ENCODE peak calls at places on chromosomes 4 and X, in eight cellular contexts. O is MM.1S, N is heart left ventricle, T is ovary, R is cardiac muscle cell, W is fibroblast of the aortic adventitia, I is kidney, M is colonic mucosa. P is an unnamed sample.
A peak's percentile ranks its signal among the peaks of the same experiment; 100 is the strongest.

GRCh38 chrX:17631647-17632046 is 105.6 kb upstream of the SCML1 start:
- DNase-seq in O (no peak), N (no peak), T (no peak), R (no peak), W (no peak), I (no peak), M (no peak), P (no peak)

GRCh38 chrX:34918856-34919255 is 23.7 kb upstream of the FAM47B start:
- DNase-seq in O (no peak), N (no peak), T (no peak), R (peak; percentile 74), W (peak; percentile 81), I (no peak), M (no peak), P (no peak)

GRCh38 chrX:136369377-136369776 is 68.6 kb downstream of the ADGRG4 start:
- DNase-seq in O (peak; percentile 70), N (no peak), T (no peak), R (no peak), W (no peak), I (no peak), M (no peak), P (peak; percentile 9)

GRCh38 chrX:18575744-18576143 is 96.2 kb downstream of the RS1 start:
- DNase-seq in O (no peak), N (no peak), T (no peak), R (no peak), W (no peak), I (no peak), M (no peak), P (no peak)

GRCh38 chr4:118173956-118174355 is 139.7 kb downstream of the NDST3 start:
- DNase-seq in O (no peak), N (no peak), T (no peak), R (no peak), W (peak; percentile 77), I (no peak), M (no peak), P (no peak)

GRCh38 chr4:108322497-108322896 is 153.8 kb upstream of the LEF1 start:
- DNase-seq in O (no peak), N (no peak), T (no peak), R (no peak), W (no peak), I (no peak), M (no peak), P (no peak)

GRCh38 chr4:38366451-38366850 is 297.5 kb upstream of the KLF3 start:
- DNase-seq in O (no peak), N (no peak), T (no peak), R (peak; percentile 3), W (peak; percentile 70), I (no peak), M (peak; percentile 42), P (peak; percentile 3)

GRCh38 chr4:175536852-175537453 is 275.1 kb downstream of the GPM6A start:
- DNase-seq in O (peak; percentile 71), N (no peak), T (no peak), R (peak; percentile 52), W (peak; percentile 87), I (no peak), M (no peak), P (peak; percentile 53)

GRCh38 chrX:45767021-45767491 is 566.4 kb upstream of the DIPK2B start:
- DNase-seq in O (no peak), N (no peak), T (no peak), R (no peak), W (peak; percentile 62), I (no peak), M (no peak), P (no peak)

GRCh38 chr4:6087669-6088068 is 69.4 kb upstream of the C4orf50 start:
- DNase-seq in O (no peak), N (no peak), T (no peak), R (peak; percentile 61), W (peak; percentile 2), I (no peak), M (no peak), P (peak; percentile 25)

GRCh38 chrX:107747596-107748161 is 27.9 kb downstream of the TSC22D3 start:
- DNase-seq in O (no peak), N (no peak), T (peak; percentile 34), R (peak; percentile 65), W (peak; percentile 59), I (no peak), M (no peak), P (no peak)

GRCh38 chr4:105145913-105146285 is 777 bp upstream of the TET2 start:
- DNase-seq in O (no peak), N (peak; percentile 59), T (no peak), R (peak; percentile 14), W (no peak), I (peak; percentile 81), M (peak; percentile 49), P (peak; percentile 46)

GRCh38 chr4:79147251-79147650 is 178.6 kb downstream of the NAA11 start:
- DNase-seq in O (no peak), N (no peak), T (no peak), R (no peak), W (no peak), I (no peak), M (no peak), P (no peak)

GRCh38 chrX:75781618-75782017 is 3.4 kb downstream of the MAGEE2 start:
- DNase-seq in O (no peak), N (no peak), T (no peak), R (no peak), W (no peak), I (peak; percentile 56), M (no peak), P (no peak)

GRCh38 chr4:125303821-125304220 is 10.9 kb upstream of the FAT4 start:
- DNase-seq in O (no peak), N (no peak), T (no peak), R (no peak), W (no peak), I (no peak), M (no peak), P (no peak)

GRCh38 chr4:35684755-35685154 is 559.6 kb downstream of the ARAP2 start:
- DNase-seq in O (no peak), N (no peak), T (no peak), R (no peak), W (no peak), I (no peak), M (no peak), P (no peak)

GRCh38 chr4:125421547-125421946 is 106.8 kb downstream of the FAT4 start:
- DNase-seq in O (no peak), N (no peak), T (no peak), R (no peak), W (peak; percentile 43), I (no peak), M (no peak), P (no peak)

GRCh38 chr4:16626945-16627344 is 271.5 kb downstream of the LDB2 start:
- DNase-seq in O (no peak), N (no peak), T (peak; percentile 27), R (no peak), W (peak; percentile 98), I (no peak), M (no peak), P (no peak)

DNA sequence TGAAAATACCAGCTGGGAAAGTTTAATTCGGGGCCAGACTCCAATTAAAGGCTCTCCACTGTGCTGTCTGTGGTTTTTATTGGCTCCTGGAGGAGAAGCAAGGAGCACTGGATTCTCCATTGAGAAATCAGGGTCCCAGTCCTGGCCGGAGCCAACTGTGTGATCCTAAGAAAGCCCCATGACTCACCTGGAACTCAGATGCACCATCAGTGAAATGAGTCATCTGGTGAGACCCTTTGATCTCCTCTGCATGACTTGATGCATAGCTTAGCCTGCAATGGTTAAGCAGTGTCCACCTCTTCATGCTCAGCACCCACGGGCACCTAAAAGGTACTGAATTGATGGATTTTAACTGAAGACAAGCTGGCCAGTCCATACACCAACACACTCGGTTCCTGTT is 119.2 kb upstream of the VCX3B start:
- DNase-seq in O (no peak), N (no peak), T (no peak), R (no peak), W (no peak), I (no peak), M (no peak), P (no peak)
- TF ChIP-seq CTCF in O (no peak), N (no peak), T (no peak), R (no peak), W (no peak), I (no peak), M (no peak), P (no peak)

GRCh38 chr4:18593297-18594002 is 571.9 kb upstream of the LCORL start:
- DNase-seq in O (peak; percentile 76), N (no peak), T (peak; percentile 28), R (peak; percentile 76), W (peak; percentile 84), I (no peak), M (peak; percentile 41), P (peak; percentile 72)
- H3K4me3 ChIP-seq in O (no peak overlapping the region), N (no peak overlapping the region), T (no peak overlapping the region), R (no peak overlapping the region), W (peak overlapping the region; percentile 52), I (no peak overlapping the region), M (no peak overlapping the region), P (no peak overlapping the region)

DNA sequence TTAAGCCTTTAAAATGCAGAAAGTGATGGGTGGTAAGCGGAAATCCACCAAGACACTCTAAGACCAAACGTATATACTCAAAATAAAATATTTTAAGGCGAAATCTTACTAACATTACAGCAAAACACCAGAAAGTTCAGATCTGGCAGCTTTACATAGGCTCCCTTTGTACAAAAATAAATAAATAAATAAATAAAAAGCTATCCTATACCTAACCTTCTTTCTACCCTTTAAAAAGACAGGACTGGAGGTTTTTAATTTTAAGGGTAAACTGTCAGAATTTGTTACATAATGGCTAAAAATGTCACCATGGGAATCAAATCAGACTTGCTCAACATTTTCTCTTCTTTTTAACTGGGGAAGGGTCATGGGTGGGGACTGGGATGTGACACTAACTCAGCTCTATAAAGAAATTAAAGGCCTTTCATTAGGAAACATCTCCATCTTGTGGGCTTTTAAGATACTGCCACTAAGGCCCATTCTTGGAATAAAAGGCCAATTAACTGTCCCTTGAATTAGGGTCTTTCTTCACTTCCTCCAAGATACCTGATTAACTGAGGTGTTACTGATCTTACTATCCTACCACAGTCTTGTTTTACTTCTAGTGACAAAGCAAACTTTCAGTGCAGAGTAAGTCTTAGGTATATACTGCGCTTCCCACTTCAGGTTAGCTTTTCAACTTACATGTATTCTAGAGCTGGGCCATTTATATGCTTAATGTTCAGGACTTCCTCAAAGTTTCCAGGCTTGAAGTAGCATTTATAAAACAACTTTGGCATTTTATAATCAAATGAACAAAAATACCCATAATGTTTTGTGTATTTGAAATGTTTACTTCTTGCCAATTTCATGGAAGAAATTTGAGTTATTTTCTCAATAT is 13.3 kb downstream of the HNRNPD start:
- DNase-seq in O (peak; percentile 24), N (no peak), T (no peak), R (peak; percentile 57), W (peak; percentile 45), I (no peak), M (no peak), P (no peak)
- TF ChIP-seq CTCF in O (peak; percentile 57), N (peak; percentile 68), T (peak; percentile 38), R (peak; percentile 67), W (peak; percentile 73), I (peak; percentile 60), M (peak; percentile 52), P (peak; percentile 39)

DNA sequence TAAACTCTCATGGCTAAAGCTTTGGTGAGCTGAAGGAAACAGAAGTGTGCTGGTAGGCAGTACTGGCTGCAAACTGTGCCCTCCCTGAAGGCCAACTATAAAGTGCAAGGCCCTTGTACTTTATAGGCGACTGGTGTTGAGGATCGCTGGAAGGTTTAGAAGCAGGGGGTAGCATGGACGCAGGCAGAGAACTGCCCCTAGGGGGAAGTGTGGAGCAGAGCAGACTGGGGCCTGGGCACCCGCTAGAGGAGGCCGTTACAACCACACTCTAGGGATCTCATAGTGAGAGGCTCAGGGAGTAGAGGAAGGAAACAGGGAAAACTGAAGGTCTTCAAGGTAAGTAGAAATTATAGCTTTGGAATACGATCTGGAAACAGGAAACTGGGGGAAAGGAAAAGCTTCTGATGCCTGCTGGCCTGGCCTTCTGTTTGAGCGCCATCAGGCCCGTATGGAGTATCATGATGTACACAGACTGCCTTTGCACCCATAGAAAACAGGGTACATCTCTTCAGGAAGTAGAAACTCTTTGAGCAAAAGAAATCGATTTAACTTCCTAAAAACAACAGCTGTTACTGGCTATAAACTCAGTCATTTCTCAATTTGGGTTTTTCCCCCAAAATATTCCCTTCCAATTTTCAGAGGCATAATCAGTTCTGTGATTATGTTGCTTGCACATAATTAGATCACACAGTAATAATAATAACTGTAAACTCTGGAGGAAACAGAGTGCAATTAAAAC is 23.9 kb upstream of the TMSB4X start:
- DNase-seq in O (no peak), N (peak; percentile 61), T (no peak), R (peak; percentile 55), W (no peak), I (no peak), M (peak; percentile 52), P (peak; percentile 90)
- H3K4me3 ChIP-seq in O (no peak overlapping the region), N (no peak overlapping the region), T (no peak overlapping the region), R (no peak overlapping the region), W (no peak overlapping the region), I (no peak overlapping the region), M (no peak overlapping the region), P (peak overlapping the region; percentile 50)

P was measured in GM12865.